ENCODE peak calls at places on chromosome 14, in five cellular contexts. N is kidney, U is neural crest cell, I is C1 segment of cervical spinal cord, R is NT2/D1. F is an unnamed sample.

GRCh38 chr14:50260511-50260910 is 29.1 kb upstream of the SOS2 start:
- DNase-seq in N (no peak), U (no peak), I (no peak), R (no peak), F (no peak)

GRCh38 chr14:68569970-68570409 is 222.9 kb downstream of the ZFP36L1 start:
- DNase-seq in N (no peak), U (no peak), I (no peak), R (no peak), F (no peak)

GRCh38 chr14:100893760-100894159 is 9.8 kb downstream of the RTL1 start:
- DNase-seq in N (peak), U (no peak), I (no peak), R (no peak), F (no peak)

GRCh38 chr14:100982764-100983163 is 79.2 kb upstream of the RTL1 start:
- DNase-seq in N (no peak), U (no peak), I (no peak), R (no peak), F (no peak)

GRCh38 chr14:90239139-90239538 is 17.2 kb upstream of the PSMC1 start:
- DNase-seq in N (no peak), U (no peak), I (no peak), R (no peak), F (no peak)

GRCh38 chr14:101505216-101505970 is 55.9 kb upstream of the DIO3 start:
- DNase-seq in N (peak), U (no peak), I (no peak), R (no peak), F (no peak)

GRCh38 chr14:99255621-99256482 is 16.1 kb downstream of the BCL11B start:
- DNase-seq in N (no peak), U (no peak), I (no peak), R (no peak), F (no peak)

GRCh38 chr14:81220488-81220766 is 332 bp downstream of the GTF2A1 start:
- DNase-seq in N (no peak), U (no peak), I (no peak), R (no peak), F (no peak)

GRCh38 chr14:44846232-44846824 is 115.4 kb downstream of the KLHL28 start:
- DNase-seq in N (no peak), U (peak), I (no peak), R (peak), F (no peak)

GRCh38 chr14:92502541-92503286 is 10.9 kb upstream of the RIN3 start:
- DNase-seq in N (no peak), U (no peak), I (no peak), R (no peak), F (no peak)

GRCh38 chr14:105999361-106000028 is 473.1 kb downstream of the TMEM121 start:
- DNase-seq in N (peak), U (peak), I (no peak), R (peak), F (no peak)

GRCh38 chr14:92173668-92174067 is 51.9 kb downstream of the CPSF2 start:
- DNase-seq in N (no peak), U (no peak), I (no peak), R (peak), F (no peak)

GRCh38 chr14:42555365-42555764 is 948.7 kb downstream of the LRFN5 start:
- DNase-seq in N (no peak), U (no peak), I (no peak), R (no peak), F (no peak)

GRCh38 chr14:72594099-72594901 is 299.6 kb downstream of the DPF3 start:
- DNase-seq in N (no peak), U (no peak), I (no peak), R (no peak), F (no peak)

GRCh38 chr14:23932639-23933038 is 20.9 kb upstream of the DHRS4 start:
- DNase-seq in N (no peak), U (no peak), I (no peak), R (no peak), F (no peak)

GRCh38 chr14:36525746-36526099 is 5.7 kb upstream of the NKX2-1 start:
- DNase-seq in N (no peak), U (no peak), I (no peak), R (no peak), F (no peak)

GRCh38 chr14:93005135-93005813 is 82.3 kb downstream of the CHGA start:
- DNase-seq in N (no peak), U (no peak), I (no peak), R (no peak), F (no peak)

GRCh38 chr14:65260786-65261185 is 151.7 kb upstream of the FUT8 start:
- DNase-seq in N (no peak), U (no peak), I (no peak), R (no peak), F (no peak)

GRCh38 chr14:105136401-105137322 is 31.9 kb downstream of the JAG2 start:
- DNase-seq in N (no peak), U (no peak), I (no peak), R (no peak), F (no peak)

GRCh38 chr14:90540437-90540836 is 143.6 kb downstream of the CALM1 start:
- DNase-seq in N (peak), U (no peak), I (no peak), R (no peak), F (no peak)

GRCh38 chr14:43155258-43155657 is 1351.8 kb downstream of the FSCB start:
- DNase-seq in N (no peak), U (no peak), I (no peak), R (no peak), F (no peak)

GRCh38 chr14:73755434-73756014 is 41.3 kb upstream of the PNMA1 start:
- DNase-seq in N (peak), U (no peak), I (no peak), R (no peak), F (peak)

GRCh38 chr14:100076630-100077029 is 11.4 kb downstream of the EVL start:
- DNase-seq in N (no peak), U (no peak), I (no peak), R (no peak), F (no peak)

GRCh38 chr14:105156414-105157375 is 11.9 kb downstream of the JAG2 start:
- DNase-seq in N (peak), U (no peak), I (no peak), R (no peak), F (no peak)

GRCh38 chr14:62015945-62016344 is 253.7 kb downstream of the SNAPC1 start:
- DNase-seq in N (no peak), U (no peak), I (no peak), R (no peak), F (no peak)

GRCh38 chr14:26404927-26405326 is 192.9 kb downstream of the NOVA1 start:
- DNase-seq in N (no peak), U (no peak), I (no peak), R (no peak), F (no peak)

GRCh38 chr14:60573943-60574496 is 65.1 kb downstream of the SIX6 start:
- DNase-seq in N (no peak), U (no peak), I (no peak), R (no peak), F (no peak)

GRCh38 chr14:65141523-65141922 is 39.2 kb upstream of the MAX start:
- DNase-seq in N (no peak), U (no peak), I (no peak), R (no peak), F (no peak)

GRCh38 chr14:86675059-86675458 is 1145.1 kb downstream of the FLRT2 start:
- DNase-seq in N (no peak), U (no peak), I (no peak), R (no peak), F (no peak)

GRCh38 chr14:91406451-91406850 is 11.2 kb downstream of the CCDC88C start:
- DNase-seq in N (no peak), U (no peak), I (no peak), R (no peak), F (no peak)

GRCh38 chr14:85280074-85280473 is 249.9 kb upstream of the FLRT2 start:
- DNase-seq in N (no peak), U (no peak), I (no peak), R (no peak), F (no peak)

GRCh38 chr14:28461379-28461778 is 305.2 kb upstream of the FOXG1 start:
- DNase-seq in N (no peak), U (no peak), I (no peak), R (no peak), F (no peak)